ENCODE peak calls at places on chromosomes 3 and 15, in seven cellular contexts. U is mammary epithelial cell, S is GM23248, V is neural progenitor cell, L is IMR-90, F is mesendoderm, I is neuronal stem cell. G is an unnamed sample.

GRCh38 chr3:186826978-186827857 is 15.3 kb upstream of the ADIPOQ start:
- DNase-seq in U (peak), S (peak), V (peak), L (peak), F (peak), I (peak), G (peak)

GRCh38 chr3:9806137-9806536 is 3.9 kb upstream of the TTLL3 start:
- DNase-seq in U (no peak), S (no peak), V (no peak), L (no peak), F (no peak), I (no peak), G (no peak)

GRCh38 chr15:44591326-44591725 is 54.4 kb downstream of the EIF3J start:
- DNase-seq in U (peak), S (no peak), V (no peak), L (no peak), F (no peak), I (no peak), G (no peak)

GRCh38 chr3:117059990-117060338 is 350.4 kb downstream of the TUSC7 start:
- DNase-seq in U (no peak), S (no peak), V (no peak), L (no peak), F (no peak), I (no peak), G (no peak)

GRCh38 chr3:5187920-5188418 is 462 bp downstream of the EDEM1 start:
- DNase-seq in U (peak), S (peak), V (peak), L (peak), F (peak), I (no peak), G (peak)

GRCh38 chr15:53527996-53528395 is 231.5 kb downstream of the WDR72 start:
- DNase-seq in U (no peak), S (no peak), V (no peak), L (no peak), F (peak), I (no peak), G (no peak)

GRCh38 chr3:161244538-161244937 is 23.4 kb downstream of the NMD3 start:
- DNase-seq in U (no peak), S (no peak), V (no peak), L (no peak), F (no peak), I (no peak), G (no peak)

GRCh38 chr3:115325539-115325938 is 178.5 kb upstream of the ZBTB20 start:
- DNase-seq in U (peak), S (peak), V (peak), L (peak), F (peak), I (peak), G (peak)

GRCh38 chr15:99755692-99756409 is 22.6 kb upstream of the LYSMD4 start:
- DNase-seq in U (peak), S (peak), V (peak), L (peak), F (peak), I (peak), G (peak)

GRCh38 chr3:188262913-188263683 is 109.1 kb downstream of the LPP start:
- DNase-seq in U (no peak), S (peak), V (no peak), L (peak), F (no peak), I (no peak), G (peak)

GRCh38 chr3:127611251-127611650 is 13.0 kb downstream of the MCM2 start:
- DNase-seq in U (no peak), S (no peak), V (no peak), L (no peak), F (no peak), I (no peak), G (no peak)

GRCh38 chr15:43873651-43874050 is 46.8 kb downstream of the WDR76 start:
- DNase-seq in U (no peak), S (no peak), V (no peak), L (no peak), F (no peak), I (no peak), G (no peak)

GRCh38 chr3:190618349-190619030 is 104.6 kb downstream of the IL1RAP start:
- DNase-seq in U (no peak), S (no peak), V (no peak), L (peak), F (no peak), I (no peak), G (no peak)

GRCh38 chr3:43503067-43503728 is 118.6 kb downstream of the ANO10 start:
- DNase-seq in U (no peak), S (peak), V (peak), L (peak), F (peak), I (no peak), G (peak)

GRCh38 chr15:85543741-85544155 is 163.3 kb downstream of the AKAP13 start:
- DNase-seq in U (peak), S (no peak), V (no peak), L (no peak), F (peak), I (no peak), G (no peak)

GRCh38 chr3:47315069-47315647 is 32.4 kb downstream of the KLHL18 start:
- DNase-seq in U (no peak), S (peak), V (no peak), L (peak), F (peak), I (no peak), G (peak)

GRCh38 chr3:99960941-99961340 is 143.3 kb downstream of the CMSS1 start:
- DNase-seq in U (no peak), S (peak), V (no peak), L (no peak), F (no peak), I (no peak), G (peak)

GRCh38 chr15:78104566-78105500 is 12.5 kb downstream of the SH2D7 start:
- DNase-seq in U (no peak), S (no peak), V (no peak), L (no peak), F (no peak), I (no peak), G (no peak)

GRCh38 chr15:64515196-64515595 is 54.8 kb downstream of the ZNF609 start:
- DNase-seq in U (peak), S (no peak), V (no peak), L (no peak), F (no peak), I (no peak), G (no peak)

GRCh38 chr15:99986297-99987118 is 253.3 kb upstream of the LYSMD4 start:
- DNase-seq in U (no peak), S (no peak), V (no peak), L (no peak), F (peak), I (no peak), G (peak)

GRCh38 chr3:16423947-16424673 is 89.4 kb downstream of the RFTN1 start:
- DNase-seq in U (no peak), S (no peak), V (no peak), L (no peak), F (no peak), I (no peak), G (no peak)

GRCh38 chr3:4828279-4829030 is 150.8 kb upstream of the BHLHE40 start:
- DNase-seq in U (peak), S (peak), V (no peak), L (peak), F (no peak), I (no peak), G (peak)

GRCh38 chr15:46795685-46796084 is 921.6 kb upstream of the SEMA6D start:
- DNase-seq in U (no peak), S (no peak), V (no peak), L (no peak), F (no peak), I (no peak), G (no peak)

GRCh38 chr15:34185666-34186065 is 24.2 kb downstream of the KATNBL1 start:
- DNase-seq in U (no peak), S (no peak), V (no peak), L (no peak), F (no peak), I (no peak), G (no peak)

GRCh38 chr15:29131336-29132109 is 138.1 kb downstream of the NSMCE3 start:
- DNase-seq in U (no peak), S (no peak), V (no peak), L (no peak), F (no peak), I (no peak), G (no peak)

GRCh38 chr3:178802993-178803693 is 266.9 kb downstream of the KCNMB2 start:
- DNase-seq in U (no peak), S (peak), V (no peak), L (no peak), F (no peak), I (no peak), G (no peak)

GRCh38 chr15:58447244-58448010 is 15.6 kb downstream of the LIPC start:
- DNase-seq in U (peak), S (peak), V (no peak), L (peak), F (no peak), I (no peak), G (peak)

GRCh38 chr3:170038434-170039110 is 777 bp downstream of the GPR160 start:
- DNase-seq in U (no peak), S (peak), V (peak), L (no peak), F (peak), I (no peak), G (no peak)

GRCh38 chr15:41940441-41940857 is 31.9 kb downstream of the EHD4 start:
- DNase-seq in U (peak), S (peak), V (no peak), L (peak), F (no peak), I (no peak), G (peak)

GRCh38 chr15:38354321-38354929 is 99.5 kb upstream of the FAM98B start:
- DNase-seq in U (peak), S (peak), V (peak), L (peak), F (peak), I (peak), G (peak)

GRCh38 chr3:45955017-45955647 is 11.9 kb downstream of the CXCR6 start:
- DNase-seq in U (no peak), S (no peak), V (no peak), L (no peak), F (no peak), I (no peak), G (no peak)

GRCh38 chr15:40845511-40846284 is 1.9 kb downstream of the SPINT1 start:
- DNase-seq in U (peak), S (no peak), V (no peak), L (no peak), F (peak), I (no peak), G (peak)

GRCh38 chr15:78209646-78210348 is 24.6 kb downstream of the ACSBG1 start:
- DNase-seq in U (no peak), S (no peak), V (no peak), L (no peak), F (no peak), I (no peak), G (no peak)

GRCh38 chr15:96209285-96209735 is 121.2 kb upstream of the NR2F2 start:
- DNase-seq in U (no peak), S (no peak), V (no peak), L (no peak), F (no peak), I (no peak), G (no peak)

GRCh38 chr3:185983495-185984141 is 45.8 kb upstream of the TRA2B start:
- DNase-seq in U (peak), S (peak), V (peak), L (peak), F (peak), I (peak), G (peak)

DNA sequence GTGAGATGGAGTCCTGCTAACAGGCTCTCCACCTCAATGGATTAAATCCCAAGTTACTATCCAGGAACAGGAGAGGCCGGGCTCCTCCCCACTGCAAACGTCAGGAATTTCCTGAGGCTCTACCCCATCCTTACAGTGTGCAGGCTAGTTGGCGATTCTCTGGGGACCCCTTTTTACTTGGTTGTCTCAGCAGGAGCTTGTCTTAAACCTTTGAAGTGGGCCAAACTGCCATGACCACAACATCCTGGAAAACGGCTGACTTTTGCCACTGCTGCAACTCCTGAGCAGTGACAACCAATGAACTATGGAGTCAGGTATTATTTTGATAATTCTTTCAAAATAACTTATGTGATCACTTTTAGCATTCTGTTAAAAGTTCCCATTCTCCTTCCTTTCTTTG is 440.9 kb upstream of the CCDC54 start:
- DNase-seq in U (no peak), S (no peak), V (no peak), L (no peak), F (no peak), I (no peak), G (no peak)
- H3K4me2 ChIP-seq in U (no peak), S (no peak), V (no peak), L (no peak), F (no peak), I (no peak), G (no peak)

DNA sequence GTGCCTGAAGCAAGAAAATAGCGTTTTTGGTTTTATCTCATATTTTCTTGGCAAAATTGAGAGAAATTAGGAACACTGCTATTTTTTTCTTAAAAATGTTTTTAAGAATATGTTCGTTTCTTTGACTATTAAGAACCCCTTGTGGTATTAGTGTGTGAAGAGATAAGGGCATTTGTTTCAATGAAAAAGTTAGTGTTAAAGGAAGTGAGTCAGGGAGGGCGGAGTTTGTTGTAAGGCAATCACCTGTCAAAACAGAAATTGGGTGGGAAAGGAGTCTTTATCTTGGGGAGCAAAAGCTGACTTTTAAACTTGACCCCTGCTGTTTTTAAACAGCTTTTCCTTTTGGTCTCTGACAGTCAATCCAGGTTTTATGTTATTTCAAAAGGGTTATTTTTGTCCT is 4.2 kb downstream of the RAP2B start:
- DNase-seq in U (peak), S (peak), V (no peak), L (peak), F (peak), I (no peak), G (peak)
- H3K9ac ChIP-seq in U (peak), S (peak), V (no peak), L (no peak), F (no peak), I (no peak), G (no peak)

GRCh38 chr3:71585891-71586809 is 2.6 kb upstream of the FOXP1 start:
- DNase-seq in U (no peak), S (peak), V (peak), L (peak), F (peak), I (no peak), G (peak)
- H3K4me2 ChIP-seq in U (peak), S (peak), V (no peak), L (peak), F (no peak), I (no peak), G (peak)

DNA sequence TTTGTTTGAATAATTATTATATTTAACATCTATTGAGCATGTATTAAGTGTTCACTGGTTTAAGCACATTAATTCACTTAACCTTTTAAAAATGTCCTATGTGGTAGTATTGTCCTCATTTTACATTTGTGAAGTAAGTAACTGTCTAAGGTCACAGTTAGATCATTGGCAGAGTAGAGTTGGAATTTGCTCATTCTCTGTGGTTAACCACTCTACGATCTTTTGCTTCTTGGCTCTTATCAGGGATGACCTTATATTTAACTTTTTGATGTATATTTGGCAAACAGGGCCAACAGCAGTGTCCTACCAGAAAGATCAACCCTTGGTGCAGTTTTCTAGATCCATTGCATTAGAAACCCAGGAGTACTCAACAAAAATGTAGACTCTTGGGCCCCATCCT is 34.0 kb downstream of the PXK start:
- DNase-seq in U (no peak), S (no peak), V (no peak), L (peak), F (no peak), I (no peak), G (peak)
- H3K9ac ChIP-seq in U (no peak), S (no peak), V (no peak), L (no peak), F (no peak), I (no peak), G (no peak)

DNA sequence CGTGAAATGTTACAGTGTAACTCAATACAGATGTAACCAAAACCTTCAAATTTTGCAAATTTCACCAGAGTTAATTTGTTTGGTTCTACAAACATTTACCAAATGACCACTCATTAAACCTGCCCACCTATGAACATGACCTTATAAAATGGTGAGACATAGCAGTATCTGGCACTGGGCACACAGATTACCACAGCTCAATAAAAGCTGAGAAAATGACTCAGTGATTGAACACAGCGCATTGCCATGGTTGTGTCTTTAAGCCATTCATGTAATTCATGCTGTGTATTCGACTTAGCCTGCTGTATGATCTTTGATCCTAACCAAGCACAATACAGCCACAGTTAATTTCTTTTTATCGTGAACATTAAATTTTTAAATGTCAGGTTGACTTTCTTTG is 11.3 kb downstream of the PPARG start:
- DNase-seq in U (peak), S (peak), V (no peak), L (no peak), F (no peak), I (no peak), G (no peak)
- H3K4me2 ChIP-seq in U (no peak), S (no peak), V (no peak), L (no peak), F (no peak), I (no peak), G (no peak)

GRCh38 chr3:108603689-108604088 is 14.2 kb downstream of the DZIP3 start:
- DNase-seq in U (no peak), S (peak), V (no peak), L (peak), F (no peak), I (no peak), G (peak)

GRCh38 chr3:108605491-108605890 is 16.0 kb downstream of the DZIP3 start:
- DNase-seq in U (no peak), S (no peak), V (no peak), L (no peak), F (no peak), I (no peak), G (no peak)

GRCh38 chr3:108602249-108602934 is 12.9 kb downstream of the DZIP3 start:
- DNase-seq in U (no peak), S (no peak), V (peak), L (no peak), F (peak), I (no peak), G (peak)

GRCh38 chr3:108605028-108605427 is 15.5 kb downstream of the DZIP3 start:
- DNase-seq in U (no peak), S (no peak), V (no peak), L (no peak), F (no peak), I (no peak), G (no peak)

GRCh38 chr3:108602935-108603294 is 13.4 kb downstream of the DZIP3 start:
- DNase-seq in U (no peak), S (no peak), V (peak), L (no peak), F (peak), I (no peak), G (no peak)
- H3K9ac ChIP-seq in U (no peak), S (no peak), V (no peak), L (no peak), F (no peak), I (no peak), G (no peak)

GRCh38 chr15:70178335-70179084 is 80.8 kb upstream of the TLE3 start:
- DNase-seq in U (no peak), S (no peak), V (no peak), L (no peak), F (no peak), I (no peak), G (no peak)

GRCh38 chr15:70179309-70179892 is 81.7 kb upstream of the TLE3 start:
- DNase-seq in U (no peak), S (no peak), V (no peak), L (no peak), F (no peak), I (no peak), G (no peak)

GRCh38 chr15:70180186-70180875 is 82.6 kb upstream of the TLE3 start:
- DNase-seq in U (no peak), S (no peak), V (no peak), L (no peak), F (no peak), I (no peak), G (no peak)

GRCh38 chr15:70182858-70183695 is 85.4 kb upstream of the TLE3 start:
- DNase-seq in U (peak), S (no peak), V (no peak), L (no peak), F (peak), I (no peak), G (no peak)

GRCh38 chr15:70181626-70182255 is 84.0 kb upstream of the TLE3 start:
- DNase-seq in U (no peak), S (no peak), V (no peak), L (no peak), F (no peak), I (no peak), G (no peak)
- H3K4me2 ChIP-seq in U (no peak), S (no peak), V (no peak), L (no peak), F (no peak), I (no peak), G (no peak)